ENCODE peak calls at places on chromosomes 2 and 18, in ten cellular contexts. One of them, this sample, is unnamed.

GRCh38 chr2:230903251-230904150 is 21.5 kb downstream of the GPR55 start:
- DNase-seq in HL-60: no peak
- DNase-seq in iris pigment epithelial cell: no peak
- DNase-seq in C1 segment of cervical spinal cord: no peak
- DNase-seq in naive B cell: no peak
- DNase-seq in prostate gland: no peak
- DNase-seq in ureter: peak; percentile 25
- DNase-seq in activated CD4-positive, alpha-beta T cell treated with anti-CD3 and anti-CD28 coated beads, Interleukin-2, amount 50 U/mL, for 1 hour: no peak
- DNase-seq in MV-4-11: no peak
- DNase-seq in fibroblast of lung: no peak
- DNase-seq in this sample: no peak

GRCh38 chr2:238220892-238221521 is 17.5 kb upstream of the ILKAP start:
- DNase-seq in HL-60: no peak
- DNase-seq in iris pigment epithelial cell: peak; percentile 21
- DNase-seq in C1 segment of cervical spinal cord: no peak
- DNase-seq in naive B cell: no peak
- DNase-seq in prostate gland: no peak
- DNase-seq in ureter: no peak
- DNase-seq in activated CD4-positive, alpha-beta T cell treated with anti-CD3 and anti-CD28 coated beads, Interleukin-2, amount 50 U/mL, for 1 hour: no peak
- DNase-seq in MV-4-11: no peak
- DNase-seq in fibroblast of lung: no peak
- DNase-seq in this sample: no peak

GRCh38 chr18:26802330-26803200 is 62.9 kb downstream of the AQP4 start:
- DNase-seq in HL-60: peak; percentile 67
- DNase-seq in iris pigment epithelial cell: no peak
- DNase-seq in C1 segment of cervical spinal cord: no peak
- DNase-seq in naive B cell: no peak
- DNase-seq in prostate gland: no peak
- DNase-seq in ureter: no peak
- DNase-seq in activated CD4-positive, alpha-beta T cell treated with anti-CD3 and anti-CD28 coated beads, Interleukin-2, amount 50 U/mL, for 1 hour: no peak
- DNase-seq in MV-4-11: peak; percentile 33
- DNase-seq in fibroblast of lung: no peak
- DNase-seq in this sample: no peak

GRCh38 chr2:71348302-71348701 is 16.7 kb downstream of the ZNF638 start:
- DNase-seq in HL-60: no peak
- DNase-seq in iris pigment epithelial cell: peak; percentile 58
- DNase-seq in C1 segment of cervical spinal cord: no peak
- DNase-seq in naive B cell: no peak
- DNase-seq in prostate gland: no peak
- DNase-seq in ureter: no peak
- DNase-seq in activated CD4-positive, alpha-beta T cell treated with anti-CD3 and anti-CD28 coated beads, Interleukin-2, amount 50 U/mL, for 1 hour: no peak
- DNase-seq in MV-4-11: peak; percentile 11
- DNase-seq in fibroblast of lung: peak; percentile 64
- DNase-seq in this sample: no peak

GRCh38 chr2:171482877-171483276 is 39.4 kb upstream of the CYBRD1 start:
- DNase-seq in HL-60: no peak
- DNase-seq in iris pigment epithelial cell: peak; percentile 23
- DNase-seq in C1 segment of cervical spinal cord: no peak
- DNase-seq in naive B cell: no peak
- DNase-seq in prostate gland: no peak
- DNase-seq in ureter: no peak
- DNase-seq in activated CD4-positive, alpha-beta T cell treated with anti-CD3 and anti-CD28 coated beads, Interleukin-2, amount 50 U/mL, for 1 hour: no peak
- DNase-seq in MV-4-11: no peak
- DNase-seq in fibroblast of lung: no peak
- DNase-seq in this sample: no peak

GRCh38 chr2:168583710-168584521 is 127.8 kb downstream of the CERS6 start:
- DNase-seq in HL-60: no peak
- DNase-seq in iris pigment epithelial cell: peak; percentile 78
- DNase-seq in C1 segment of cervical spinal cord: no peak
- DNase-seq in naive B cell: no peak
- DNase-seq in prostate gland: no peak
- DNase-seq in ureter: no peak
- DNase-seq in activated CD4-positive, alpha-beta T cell treated with anti-CD3 and anti-CD28 coated beads, Interleukin-2, amount 50 U/mL, for 1 hour: no peak
- DNase-seq in MV-4-11: no peak
- DNase-seq in fibroblast of lung: peak; percentile 70
- DNase-seq in this sample: no peak

GRCh38 chr2:27502149-27502548 is 5.5 kb downstream of the GCKR start:
- DNase-seq in HL-60: no peak
- DNase-seq in iris pigment epithelial cell: no peak
- DNase-seq in C1 segment of cervical spinal cord: no peak
- DNase-seq in naive B cell: no peak
- DNase-seq in prostate gland: no peak
- DNase-seq in ureter: no peak
- DNase-seq in activated CD4-positive, alpha-beta T cell treated with anti-CD3 and anti-CD28 coated beads, Interleukin-2, amount 50 U/mL, for 1 hour: no peak
- DNase-seq in MV-4-11: no peak
- DNase-seq in fibroblast of lung: peak; percentile 27
- DNase-seq in this sample: no peak

GRCh38 chr2:65380243-65380642 is 52.2 kb downstream of the SPRED2 start:
- DNase-seq in HL-60: no peak
- DNase-seq in iris pigment epithelial cell: peak; percentile 56
- DNase-seq in C1 segment of cervical spinal cord: no peak
- DNase-seq in naive B cell: no peak
- DNase-seq in prostate gland: no peak
- DNase-seq in ureter: no peak
- DNase-seq in activated CD4-positive, alpha-beta T cell treated with anti-CD3 and anti-CD28 coated beads, Interleukin-2, amount 50 U/mL, for 1 hour: no peak
- DNase-seq in MV-4-11: no peak
- DNase-seq in fibroblast of lung: no peak
- DNase-seq in this sample: no peak

GRCh38 chr18:52670903-52671302 is 330.9 kb downstream of the DCC start:
- DNase-seq in HL-60: peak; percentile 13
- DNase-seq in iris pigment epithelial cell: no peak
- DNase-seq in C1 segment of cervical spinal cord: no peak
- DNase-seq in naive B cell: no peak
- DNase-seq in prostate gland: peak; percentile 9
- DNase-seq in ureter: no peak
- DNase-seq in activated CD4-positive, alpha-beta T cell treated with anti-CD3 and anti-CD28 coated beads, Interleukin-2, amount 50 U/mL, for 1 hour: no peak
- DNase-seq in MV-4-11: peak; percentile 13
- DNase-seq in fibroblast of lung: peak; percentile 46
- DNase-seq in this sample: no peak

GRCh38 chr2:156703628-156704027 is 267.4 kb downstream of the GPD2 start:
- DNase-seq in HL-60: no peak
- DNase-seq in iris pigment epithelial cell: no peak
- DNase-seq in C1 segment of cervical spinal cord: no peak
- DNase-seq in naive B cell: no peak
- DNase-seq in prostate gland: no peak
- DNase-seq in ureter: no peak
- DNase-seq in activated CD4-positive, alpha-beta T cell treated with anti-CD3 and anti-CD28 coated beads, Interleukin-2, amount 50 U/mL, for 1 hour: no peak
- DNase-seq in MV-4-11: no peak
- DNase-seq in fibroblast of lung: no peak
- DNase-seq in this sample: no peak

GRCh38 chr2:229832499-229832898 is 89.3 kb downstream of the TRIP12 start:
- DNase-seq in HL-60: no peak
- DNase-seq in iris pigment epithelial cell: no peak
- DNase-seq in C1 segment of cervical spinal cord: no peak
- DNase-seq in naive B cell: no peak
- DNase-seq in prostate gland: no peak
- DNase-seq in ureter: no peak
- DNase-seq in activated CD4-positive, alpha-beta T cell treated with anti-CD3 and anti-CD28 coated beads, Interleukin-2, amount 50 U/mL, for 1 hour: no peak
- DNase-seq in MV-4-11: no peak
- DNase-seq in fibroblast of lung: no peak
- DNase-seq in this sample: no peak

GRCh38 chr2:156057647-156058046 is 274.9 kb downstream of the NR4A2 start:
- DNase-seq in HL-60: no peak
- DNase-seq in iris pigment epithelial cell: no peak
- DNase-seq in C1 segment of cervical spinal cord: no peak
- DNase-seq in naive B cell: no peak
- DNase-seq in prostate gland: no peak
- DNase-seq in ureter: no peak
- DNase-seq in activated CD4-positive, alpha-beta T cell treated with anti-CD3 and anti-CD28 coated beads, Interleukin-2, amount 50 U/mL, for 1 hour: no peak
- DNase-seq in MV-4-11: no peak
- DNase-seq in fibroblast of lung: no peak
- DNase-seq in this sample: no peak

GRCh38 chr2:157233506-157233905 is 24.0 kb upstream of the GALNT5 start:
- DNase-seq in HL-60: no peak
- DNase-seq in iris pigment epithelial cell: peak; percentile 78
- DNase-seq in C1 segment of cervical spinal cord: no peak
- DNase-seq in naive B cell: no peak
- DNase-seq in prostate gland: no peak
- DNase-seq in ureter: no peak
- DNase-seq in activated CD4-positive, alpha-beta T cell treated with anti-CD3 and anti-CD28 coated beads, Interleukin-2, amount 50 U/mL, for 1 hour: no peak
- DNase-seq in MV-4-11: no peak
- DNase-seq in fibroblast of lung: peak; percentile 81
- DNase-seq in this sample: no peak

GRCh38 chr2:236680461-236680860 is 110.8 kb downstream of the ACKR3 start:
- DNase-seq in HL-60: no peak
- DNase-seq in iris pigment epithelial cell: no peak
- DNase-seq in C1 segment of cervical spinal cord: no peak
- DNase-seq in naive B cell: no peak
- DNase-seq in prostate gland: no peak
- DNase-seq in ureter: no peak
- DNase-seq in activated CD4-positive, alpha-beta T cell treated with anti-CD3 and anti-CD28 coated beads, Interleukin-2, amount 50 U/mL, for 1 hour: no peak
- DNase-seq in MV-4-11: no peak
- DNase-seq in fibroblast of lung: no peak
- DNase-seq in this sample: no peak